ENCODE peak calls at places on chromosome 18, in eight cellular contexts. C is naive thymus-derived CD4-positive, alpha-beta T cell; A is HCT116; N is H1; X is psoas muscle; B is pancreas; R is Panc1; V is colonic mucosa. U is an unnamed sample. For H3K4me1, the result is how much of the 10 kb centered on the place peaks cover.

GRCh38 chr18:51132256-51132935 is 65.1 kb downstream of the MEX3C start:
- DNase-seq in C (no peak), A (no peak), N (no peak), X (no peak), B (no peak), R (no peak), V (no peak), U (no peak)

GRCh38 chr18:31439807-31440325 is 7.7 kb upstream of the DSG3 start:
- DNase-seq in C (no peak), A (no peak), N (no peak), X (no peak), B (no peak), R (no peak), V (no peak), U (no peak)

GRCh38 chr18:37322497-37323035 is 243.0 kb downstream of the CELF4 start:
- DNase-seq in C (no peak), A (peak), N (peak), X (peak), B (peak), R (no peak), V (peak), U (no peak)

GRCh38 chr18:9958861-9959399 is 45.1 kb downstream of the VAPA start:
- DNase-seq in C (no peak), A (no peak), N (no peak), X (no peak), B (no peak), R (no peak), V (no peak), U (no peak)

GRCh38 chr18:63832470-63832869 is 55.0 kb upstream of the SERPINB2 start:
- DNase-seq in C (no peak), A (no peak), N (no peak), X (no peak), B (no peak), R (no peak), V (no peak), U (no peak)

GRCh38 chr18:46485675-46486200 is 171.3 kb downstream of the LOXHD1 start:
- DNase-seq in C (no peak), A (no peak), N (no peak), X (no peak), B (no peak), R (no peak), V (no peak), U (no peak)

GRCh38 chr18:40019797-40020392 is 1935.1 kb upstream of the PIK3C3 start:
- DNase-seq in C (no peak), A (no peak), N (no peak), X (no peak), B (no peak), R (no peak), V (no peak), U (no peak)

GRCh38 chr18:28269750-28270149 is 92.8 kb upstream of the CDH2 start:
- DNase-seq in C (no peak), A (no peak), N (no peak), X (no peak), B (no peak), R (no peak), V (no peak), U (no peak)

GRCh38 chr18:46053368-46054095 is 18.5 kb downstream of the PSTPIP2 start:
- DNase-seq in C (no peak), A (no peak), N (no peak), X (no peak), B (no peak), R (no peak), V (no peak), U (no peak)

GRCh38 chr18:63138469-63139340 is 180.9 kb downstream of the BCL2 start:
- DNase-seq in C (no peak), A (no peak), N (peak), X (no peak), B (no peak), R (no peak), V (no peak), U (no peak)

GRCh38 chr18:74898965-74899364 is 301.3 kb downstream of the ZNF407 start:
- DNase-seq in C (no peak), A (no peak), N (no peak), X (no peak), B (no peak), R (no peak), V (no peak), U (no peak)

GRCh38 chr18:44602845-44603244 is 77.8 kb upstream of the SETBP1 start:
- DNase-seq in C (no peak), A (no peak), N (no peak), X (no peak), B (no peak), R (no peak), V (no peak), U (no peak)

GRCh38 chr18:55880617-55881016 is 292.6 kb upstream of the TCF4 start:
- DNase-seq in C (no peak), A (no peak), N (no peak), X (no peak), B (no peak), R (no peak), V (no peak), U (no peak)

GRCh38 chr18:55879331-55879730 is 291.3 kb upstream of the TCF4 start:
- DNase-seq in C (no peak), A (no peak), N (no peak), X (no peak), B (no peak), R (no peak), V (no peak), U (no peak)

GRCh38 chr18:55886886-55887285 is 298.9 kb upstream of the TCF4 start:
- DNase-seq in C (no peak), A (no peak), N (no peak), X (no peak), B (no peak), R (no peak), V (no peak), U (no peak)

GRCh38 chr18:55884498-55884897 is 296.5 kb upstream of the TCF4 start:
- DNase-seq in C (no peak), A (no peak), N (no peak), X (no peak), B (no peak), R (no peak), V (no peak), U (no peak)
- H3K4me1 ChIP-seq in C (under half), A (under half), N (under half), X (under half), B (under half), R (under half), V (under half), U (under half)

GRCh38 chr18:34959989-34960388 is 81.2 kb upstream of the MAPRE2 start:
- DNase-seq in C (no peak), A (no peak), N (no peak), X (no peak), B (no peak), R (no peak), V (no peak), U (no peak)
- H3K4me1 ChIP-seq in C (under half), A (under half), N (under half), X (under half), B (under half), R (under half), V (under half), U (under half)

GRCh38 chr18:69953191-69953590 is 5.5 kb upstream of the CD226 start:
- DNase-seq in C (no peak), A (no peak), N (no peak), X (no peak), B (no peak), R (no peak), V (no peak), U (no peak)

GRCh38 chr18:69949538-69949936 is 1.9 kb upstream of the CD226 start:
- DNase-seq in C (no peak), A (no peak), N (no peak), X (no peak), B (no peak), R (no peak), V (no peak), U (no peak)

GRCh38 chr18:69948919-69949537 is 1.4 kb upstream of the CD226 start:
- DNase-seq in C (no peak), A (no peak), N (no peak), X (no peak), B (no peak), R (no peak), V (peak), U (peak)

GRCh38 chr18:69954719-69955118 is 7.0 kb upstream of the CD226 start:
- DNase-seq in C (no peak), A (no peak), N (no peak), X (no peak), B (no peak), R (no peak), V (no peak), U (no peak)

DNA sequence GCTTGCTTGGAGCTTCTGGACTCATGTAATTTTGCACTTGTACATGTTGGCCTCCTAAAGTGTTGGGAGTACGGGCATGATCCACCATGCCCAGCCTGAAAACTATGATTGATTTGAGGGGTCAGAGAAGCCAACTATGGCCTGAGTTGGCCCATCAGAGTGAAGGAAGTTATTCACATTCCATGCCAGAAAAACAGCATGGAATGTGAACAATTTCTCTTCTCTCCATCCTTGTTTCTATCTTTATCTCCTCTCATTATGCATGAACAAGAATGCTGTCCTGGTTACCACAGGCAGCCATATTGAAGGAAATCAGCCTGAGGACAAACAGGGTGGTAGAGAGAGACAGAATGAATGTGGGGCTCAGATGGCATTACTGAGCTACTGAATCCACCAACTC is 3.5 kb upstream of the CD226 start:
- DNase-seq in C (no peak), A (no peak), N (no peak), X (no peak), B (no peak), R (no peak), V (no peak), U (no peak)
- H3K4me1 ChIP-seq in C (under half), A (under half), N (under half), X (under half), B (under half), R (under half), V (under half), U (under half)

GRCh38 chr18:58867281-58867961 is 2.7 kb downstream of the ZNF532 start:
- DNase-seq in C (no peak), A (no peak), N (peak), X (no peak), B (no peak), R (no peak), V (no peak), U (no peak)
- H3K4me1 ChIP-seq in C (under half), A (under half), N (under half), X (half or more), B (under half), R (under half), V (under half), U (under half)

GRCh38 chr18:13292736-13293135 is 74.2 kb downstream of the LDLRAD4 start:
- DNase-seq in C (no peak), A (no peak), N (no peak), X (no peak), B (no peak), R (no peak), V (no peak), U (no peak)
- H3K4me1 ChIP-seq in C (under half), A (under half), N (under half), X (under half), B (under half), R (under half), V (under half), U (under half)

GRCh38 chr18:2967357-2967756 is 45.6 kb downstream of the LPIN2 start:
- DNase-seq in C (no peak), A (no peak), N (no peak), X (no peak), B (no peak), R (no peak), V (no peak), U (no peak)

GRCh38 chr18:2967820-2968219 is 45.1 kb downstream of the LPIN2 start:
- DNase-seq in C (no peak), A (no peak), N (no peak), X (no peak), B (no peak), R (no peak), V (no peak), U (no peak)

GRCh38 chr18:2963048-2963447 is 49.9 kb downstream of the LPIN2 start:
- DNase-seq in C (peak), A (no peak), N (no peak), X (no peak), B (no peak), R (no peak), V (no peak), U (no peak)

GRCh38 chr18:2964349-2965010 is 48.5 kb downstream of the LPIN2 start:
- DNase-seq in C (no peak), A (no peak), N (no peak), X (no peak), B (no peak), R (no peak), V (no peak), U (no peak)

DNA sequence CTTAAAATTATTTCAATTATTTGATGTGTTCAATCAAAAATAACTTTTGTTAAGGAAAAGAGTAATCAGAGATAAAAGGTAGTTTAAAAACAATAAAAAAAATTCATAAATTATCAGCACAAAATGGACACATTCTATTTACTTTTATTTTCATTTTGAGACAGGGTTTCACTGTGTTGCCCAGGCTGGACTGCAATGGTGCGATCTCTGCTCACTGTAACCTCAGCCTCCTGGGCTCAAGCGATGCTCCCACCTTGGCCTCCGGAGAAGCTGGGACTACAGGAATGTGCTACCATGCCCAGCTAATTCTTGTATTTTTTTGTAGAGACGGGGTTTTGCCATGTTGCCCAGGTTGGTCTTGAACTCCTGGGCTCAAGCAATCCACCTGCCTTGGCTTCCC is 47.1 kb downstream of the LPIN2 start:
- DNase-seq in C (no peak), A (no peak), N (no peak), X (no peak), B (no peak), R (no peak), V (no peak), U (no peak)
- H3K4me1 ChIP-seq in C (half or more), A (under half), N (under half), X (under half), B (under half), R (half or more), V (under half), U (half or more)

GRCh38 chr18:76446746-76447267 is 48.2 kb downstream of the ZNF516 start:
- DNase-seq in C (no peak), A (no peak), N (no peak), X (no peak), B (no peak), R (no peak), V (no peak), U (no peak)
- H3K4me1 ChIP-seq in C (under half), A (under half), N (under half), X (half or more), B (under half), R (under half), V (under half), U (under half)

U was measured in kidney.